ENCODE peak calls at places on chromosomes 11 and 22, in six cellular contexts. G is right lobe of liver, J is GM12865, P is brain microvascular endothelial cell, U is endothelial cell, H is bronchial epithelial cell. S is an unnamed sample.

GRCh38 chr11:73227571-73228211 is 9.6 kb downstream of the P2RY2 start:
- DNase-seq in G (no peak), J (no peak), P (no peak), U (no peak), H (peak; percentile 88), S (peak; percentile 79)

GRCh38 chr22:40406063-40406890 is 35.9 kb downstream of the SGSM3 start:
- DNase-seq in G (peak; percentile 43), J (no peak), P (no peak), U (no peak), H (no peak), S (no peak)

GRCh38 chr22:17997456-17997855 is 26.9 kb downstream of the MICAL3 start:
- DNase-seq in G (no peak), J (no peak), P (peak; percentile 28), U (no peak), H (peak; percentile 35), S (no peak)

GRCh38 chr11:57345555-57346151 is 7.5 kb downstream of the P2RX3 start:
- DNase-seq in G (peak; percentile 76), J (peak; percentile 76), P (peak; percentile 63), U (peak; percentile 70), H (peak; percentile 56), S (peak; percentile 68)

GRCh38 chr22:45844009-45844408 is 133.0 kb downstream of the WNT7B start:
- DNase-seq in G (no peak), J (no peak), P (no peak), U (no peak), H (no peak), S (no peak)

GRCh38 chr11:63997104-63997700 is 11.0 kb downstream of the OTUB1 start:
- DNase-seq in G (no peak), J (no peak), P (no peak), U (no peak), H (no peak), S (no peak)

GRCh38 chr22:26768986-26769385 is 111.6 kb downstream of the MIAT start:
- DNase-seq in G (no peak), J (no peak), P (peak; percentile 11), U (no peak), H (peak; percentile 22), S (no peak)

GRCh38 chr22:24053481-24054226 is 42.5 kb downstream of the CABIN1 start:
- DNase-seq in G (no peak), J (peak; percentile 54), P (no peak), U (no peak), H (no peak), S (no peak)

GRCh38 chr11:128544625-128545024 is 42.7 kb downstream of the ETS1 start:
- DNase-seq in G (no peak), J (no peak), P (no peak), U (no peak), H (no peak), S (no peak)

DNA sequence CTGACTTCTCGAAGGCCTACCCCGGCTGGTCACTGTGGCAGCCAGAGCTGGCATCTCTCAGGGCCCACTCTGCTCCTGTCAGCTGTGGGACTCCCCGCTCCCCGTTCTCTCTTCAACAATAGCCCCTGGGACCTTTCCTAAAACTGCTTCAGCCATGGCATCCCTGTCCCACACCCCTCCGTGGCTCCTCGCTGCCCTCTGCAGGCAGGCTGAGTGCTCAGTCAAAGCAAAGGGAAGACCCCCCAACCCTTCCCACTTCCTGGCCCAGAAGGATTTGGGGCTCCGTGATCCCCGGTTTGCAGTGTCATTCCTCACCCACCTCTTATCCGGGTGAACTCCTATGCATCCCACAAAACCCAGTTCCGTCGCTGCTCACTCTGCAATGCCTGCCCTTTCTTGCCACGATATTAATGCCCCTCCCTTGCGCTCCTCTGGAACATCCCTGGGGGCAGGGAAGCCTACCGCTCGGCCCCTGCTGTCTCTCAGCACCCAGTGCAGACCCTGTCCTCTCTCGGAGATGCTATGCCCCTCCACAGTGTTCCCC is 1.6 kb upstream of the TH start:
- DNase-seq in G (no peak), J (no peak), P (no peak), U (peak; percentile 64), H (no peak), S (no peak)
- TF ChIP-seq CTCF in G (peak; percentile 39), J (peak; percentile 16), P (peak; percentile 74), U (peak; percentile 37), H (peak; percentile 47), S (peak; percentile 41)

DNA sequence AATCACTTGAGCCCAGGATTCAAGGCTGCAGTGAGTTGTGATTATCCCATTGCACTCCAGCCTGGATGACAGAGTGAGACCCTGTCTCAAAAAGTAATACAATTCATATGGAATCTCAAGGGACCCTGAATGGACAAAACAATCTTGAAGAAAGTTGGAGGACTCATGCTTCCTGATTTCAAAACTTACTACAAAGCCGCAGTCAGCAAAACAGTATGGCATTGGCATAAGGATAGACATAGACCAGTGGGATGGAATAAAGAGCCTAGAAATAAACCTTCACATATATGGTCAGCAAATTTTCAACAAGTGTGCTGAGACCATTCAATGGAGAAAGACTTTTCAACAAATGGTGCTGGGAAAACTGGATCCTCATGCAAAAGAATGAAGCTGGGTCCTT is 2.5 kb downstream of the SELENOO start:
- DNase-seq in G (no peak), J (no peak), P (no peak), U (no peak), H (no peak), S (no peak)
- TF ChIP-seq CTCF in G (no peak), J (no peak), P (no peak), U (no peak), H (no peak), S (no peak)

GRCh38 chr11:94885581-94885980 is 87.8 kb downstream of the CWC15 start:
- DNase-seq in G (no peak), J (no peak), P (no peak), U (no peak), H (no peak), S (no peak)
- TF ChIP-seq CTCF in G (no peak), J (no peak), P (no peak), U (no peak), H (no peak), S (no peak)

GRCh38 chr11:21811572-21811971 is 381.3 kb upstream of the ANO5 start:
- DNase-seq in G (no peak), J (no peak), P (no peak), U (no peak), H (no peak), S (no peak)
- TF ChIP-seq CTCF in G (no peak), J (no peak), P (no peak), U (no peak), H (no peak), S (peak; percentile 40)

S was measured in progenitor cell of endocrine pancreas.